ENCODE peak calls at places on chromosomes 13 and 19, in five cellular contexts. E is AG04450, U is dorsolateral prefrontal cortex, X is cardiac muscle cell, B is body of pancreas. L is an unnamed sample.
A peak's percentile ranks its signal among the peaks of the same experiment; 100 is the strongest.

GRCh38 chr19:34490141-34490766 is 8.7 kb downstream of the WTIP start:
- DNase-seq in E (no peak), U (no peak), X (no peak), B (no peak), L (no peak)

GRCh38 chr13:103605546-103606326 is 539.5 kb upstream of the SLC10A2 start:
- DNase-seq in E (no peak), U (no peak), X (no peak), B (no peak), L (peak; percentile 44)

GRCh38 chr19:40263440-40264313 is 21.5 kb downstream of the AKT2 start:
- DNase-seq in E (no peak), U (no peak), X (no peak), B (no peak), L (no peak)

GRCh38 chr19:5166262-5166661 is 174.3 kb downstream of the PTPRS start:
- DNase-seq in E (no peak), U (no peak), X (peak; percentile 37), B (no peak), L (peak; percentile 65)

GRCh38 chr13:23741879-23742510 is 147.2 kb downstream of the MIPEP start:
- DNase-seq in E (no peak), U (no peak), X (no peak), B (no peak), L (no peak)

GRCh38 chr19:29923653-29924052 is 18.4 kb upstream of the URI1 start:
- DNase-seq in E (no peak), U (no peak), X (no peak), B (no peak), L (no peak)

GRCh38 chr19:44345969-44346368 is 10.5 kb downstream of the ZNF112 start:
- DNase-seq in E (no peak), U (peak; percentile 30), X (no peak), B (no peak), L (no peak)

GRCh38 chr13:84567848-84568247 is 685.6 kb upstream of the SLITRK1 start:
- DNase-seq in E (no peak), U (no peak), X (no peak), B (no peak), L (no peak)

GRCh38 chr13:66659291-66660012 is 570.7 kb downstream of the PCDH9 start:
- DNase-seq in E (no peak), U (no peak), X (peak; percentile 6), B (no peak), L (no peak)

DNA sequence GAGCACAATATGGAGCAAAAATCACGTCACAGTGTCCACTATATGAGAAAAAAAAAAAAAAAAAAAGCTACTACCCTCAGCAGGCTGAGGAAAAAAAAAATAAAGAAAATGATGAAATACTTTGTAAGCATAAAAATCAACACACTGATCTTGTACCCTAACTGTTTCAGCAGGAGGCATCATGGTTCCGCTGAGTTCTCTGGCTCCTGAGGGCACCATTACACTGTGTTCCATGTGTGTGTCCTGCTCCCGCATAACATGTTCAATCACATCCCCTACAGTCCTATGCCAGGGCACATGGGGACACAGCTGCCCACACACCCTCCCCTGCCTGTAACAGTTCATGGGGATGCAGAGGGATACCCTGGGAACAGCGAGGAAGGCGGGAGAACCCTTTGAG is 33.5 kb downstream of the DOCK9 start:
- DNase-seq in E (no peak), U (no peak), X (no peak), B (no peak), L (no peak)
- TF ChIP-seq CTCF in E (no peak), U (peak; percentile 13), X (no peak), B (no peak), L (no peak)

GRCh38 chr13:112979406-112979902 is 10.4 kb downstream of the MCF2L start:
- DNase-seq in E (no peak), U (no peak), X (no peak), B (no peak), L (no peak)

GRCh38 chr13:112981361-112981905 is 12.4 kb downstream of the MCF2L start:
- DNase-seq in E (no peak), U (no peak), X (no peak), B (no peak), L (no peak)

GRCh38 chr13:112978561-112979405 is 9.8 kb downstream of the MCF2L start:
- DNase-seq in E (no peak), U (no peak), X (no peak), B (no peak), L (no peak)

GRCh38 chr13:112982281-112983041 is 13.4 kb downstream of the MCF2L start:
- DNase-seq in E (no peak), U (no peak), X (no peak), B (no peak), L (no peak)

DNA sequence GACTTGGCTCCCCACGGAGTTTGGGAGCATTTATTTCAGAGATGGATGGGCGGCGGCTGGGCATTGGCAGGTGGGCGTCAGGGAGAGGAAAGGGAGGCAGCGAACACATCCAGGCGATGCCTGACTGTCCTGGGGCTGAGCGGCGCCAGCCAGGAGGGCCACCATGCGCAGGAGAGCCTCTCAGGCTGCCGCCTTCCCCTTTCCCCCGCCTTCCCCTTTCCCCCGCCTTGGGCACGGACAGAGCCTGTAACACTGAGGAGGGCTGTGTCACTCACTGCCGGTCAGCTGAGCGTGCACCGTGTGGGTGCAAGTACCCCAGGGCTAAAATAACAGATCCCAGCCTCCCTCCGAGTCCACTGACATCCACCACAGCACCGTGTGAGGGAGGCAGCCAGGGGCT is 11.4 kb downstream of the MCF2L start:
- DNase-seq in E (no peak), U (no peak), X (no peak), B (no peak), L (no peak)
- H3K27ac ChIP-seq in E (no peak overlapping the region), U (peak overlapping the region; percentile 67), X (no peak overlapping the region), B (no peak overlapping the region), L (no peak overlapping the region)

GRCh38 chr13:79075703-79076102 is 330.4 kb downstream of the RBM26 start:
- DNase-seq in E (no peak), U (no peak), X (no peak), B (no peak), L (no peak)

GRCh38 chr13:79070343-79070974 is 335.6 kb downstream of the RBM26 start:
- DNase-seq in E (no peak), U (no peak), X (no peak), B (no peak), L (no peak)
- TF ChIP-seq CTCF in E (no peak), U (no peak), X (no peak), B (no peak), L (no peak)

DNA sequence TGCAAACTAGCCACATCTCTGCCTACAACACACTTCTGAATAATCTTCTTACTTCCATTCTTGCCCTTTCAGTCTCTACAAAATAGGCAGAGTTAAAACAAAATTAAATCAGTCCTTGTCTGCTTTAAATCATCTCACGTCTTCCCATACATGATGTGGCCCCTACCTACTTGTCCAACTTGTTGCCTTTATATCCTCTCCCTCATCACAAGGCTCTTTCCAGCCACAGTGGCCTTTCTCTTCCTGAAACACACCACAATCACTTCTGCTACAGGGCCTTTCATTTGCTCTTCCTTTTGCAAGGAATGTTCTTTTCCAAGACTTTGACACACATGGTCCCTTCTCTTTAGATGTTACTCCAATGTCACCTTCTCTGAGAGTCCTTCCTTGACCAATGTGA is 1.7 kb downstream of the RBM26 start:
- DNase-seq in E (no peak), U (no peak), X (no peak), B (no peak), L (no peak)
- H3K27ac ChIP-seq in E (no peak overlapping the region), U (peak overlapping the region; percentile 98), X (no peak overlapping the region), B (peak overlapping the region; percentile 12), L (no peak overlapping the region)

DNA sequence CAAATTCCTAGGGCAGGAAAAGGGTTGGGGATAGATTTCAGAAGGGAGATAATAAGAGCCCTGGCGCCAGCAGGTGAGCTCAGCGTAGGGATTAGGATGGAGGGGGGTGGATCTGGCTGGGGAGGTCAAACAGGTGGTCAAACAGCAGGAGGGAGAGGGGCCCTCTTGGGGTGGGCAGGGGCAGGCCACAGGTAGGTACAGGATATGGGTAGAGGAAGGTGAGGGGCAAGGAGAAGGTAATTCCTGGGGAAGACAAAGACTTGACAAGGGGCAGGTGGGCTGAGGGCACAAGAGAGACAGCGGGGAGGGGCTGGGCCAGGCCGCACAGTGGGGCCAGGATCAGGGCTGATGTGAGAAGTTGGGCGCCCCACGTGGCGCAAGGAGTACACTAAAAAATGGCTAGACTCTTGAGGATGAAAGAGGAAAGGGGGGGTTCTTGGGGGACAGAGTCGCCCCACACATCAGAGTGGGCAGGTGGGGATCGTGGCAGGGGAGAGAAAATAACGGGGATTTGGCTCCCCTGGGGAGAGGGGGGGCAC is 713 bp downstream of the KRI1 start:
- DNase-seq in E (no peak), U (peak; percentile 43), X (peak; percentile 49), B (peak; percentile 61), L (peak; percentile 24)
- TF ChIP-seq CTCF in E (peak; percentile 42), U (no peak), X (peak; percentile 45), B (no peak), L (peak; percentile 57)

GRCh38 chr19:13054605-13055212 is 47.9 kb downstream of the LYL1 start:
- DNase-seq in E (no peak), U (no peak), X (no peak), B (no peak), L (no peak)
- H3K27ac ChIP-seq in E (peak overlapping the region; percentile 98), U (peak overlapping the region; percentile 98), X (no peak overlapping the region), B (peak overlapping the region; percentile 89), L (peak overlapping the region; percentile 90)

GRCh38 chr13:49516467-49516866 is 20.7 kb downstream of the PHF11 start:
- DNase-seq in E (no peak), U (no peak), X (no peak), B (peak; percentile 37), L (no peak)

GRCh38 chr13:49517461-49517860 is 21.7 kb downstream of the PHF11 start:
- DNase-seq in E (no peak), U (no peak), X (peak; percentile 23), B (peak; percentile 10), L (no peak)

DNA sequence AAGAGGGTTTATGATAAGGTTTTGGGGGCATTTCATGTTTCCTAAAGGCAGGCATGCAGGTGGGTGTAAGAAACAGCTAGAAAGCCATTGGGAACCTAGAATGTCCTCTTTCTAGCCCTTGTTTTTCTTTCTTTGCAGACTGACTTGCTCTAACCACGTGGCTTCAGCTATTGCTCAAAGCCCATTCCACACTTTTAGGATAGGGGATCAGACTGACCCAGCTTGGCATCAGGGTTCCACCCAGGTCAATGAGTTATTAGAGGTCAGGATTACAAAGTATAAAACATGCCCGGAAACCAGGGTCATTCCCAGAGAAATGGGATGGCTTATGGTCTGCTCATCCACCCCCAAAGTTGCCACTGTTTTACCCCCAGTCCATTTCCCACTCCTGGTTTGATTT is 16.8 kb downstream of the PHF11 start:
- DNase-seq in E (no peak), U (no peak), X (no peak), B (no peak), L (no peak)
- TF ChIP-seq CTCF in E (no peak), U (no peak), X (no peak), B (no peak), L (no peak)

DNA sequence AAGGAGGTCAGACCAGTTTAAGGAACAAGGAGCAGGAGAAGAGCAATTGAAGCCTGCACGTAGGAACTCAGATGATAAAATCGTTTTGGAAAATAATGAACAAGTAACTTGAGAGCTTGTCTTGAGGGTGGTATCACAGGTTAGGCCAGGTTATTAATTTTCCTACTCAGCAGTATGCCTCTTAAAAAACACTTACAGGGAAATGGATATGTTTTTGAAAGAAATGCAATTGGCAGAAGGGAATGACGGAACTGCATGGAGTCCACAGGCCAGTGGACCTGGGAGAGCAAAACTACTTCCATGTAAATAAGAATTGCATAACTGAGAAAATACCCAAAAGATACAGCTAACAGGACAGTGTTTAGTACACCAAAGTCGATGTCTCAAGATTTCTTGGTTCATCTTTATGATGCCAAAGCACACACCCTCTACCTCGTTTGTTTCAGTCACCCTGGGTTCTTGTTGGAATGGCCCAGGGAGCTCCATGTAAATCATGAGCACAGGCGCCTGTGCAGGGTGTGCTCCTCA is 35.2 kb downstream of the MBNL2 start:
- DNase-seq in E (no peak), U (no peak), X (no peak), B (no peak), L (no peak)
- H3K27ac ChIP-seq in E (peak overlapping the region; percentile 89), U (peak overlapping the region; percentile 85), X (no peak overlapping the region), B (peak overlapping the region; percentile 89), L (peak overlapping the region; percentile 98)

GRCh38 chr19:37361994-37362393 is 8.9 kb upstream of the ZNF527 start:
- DNase-seq in E (peak; percentile 24), U (no peak), X (peak; percentile 16), B (no peak), L (peak; percentile 14)

GRCh38 chr19:37362733-37363132 is 8.2 kb upstream of the ZNF527 start:
- DNase-seq in E (no peak), U (no peak), X (peak; percentile 5), B (no peak), L (no peak)
- TF ChIP-seq CTCF in E (no peak), U (no peak), X (peak; percentile 4), B (no peak), L (peak; percentile 34)